ENCODE peak calls at places on chromosomes 16 and 17, in seven cellular contexts. G, I, A, E, P, Q and X are unnamed samples.

GRCh38 chr17:44362964-44363612 is 565 bp downstream of the FAM171A2 start:
- DNase-seq in E (peak), Q (no peak), G (no peak), A (no peak), I (no peak), P (no peak), X (peak)

GRCh38 chr17:42072323-42073187 is 22.2 kb upstream of the C17orf113 start:
- DNase-seq in Q (no peak), G (no peak), I (no peak), E (peak), P (no peak), A (no peak), X (no peak)

GRCh38 chr17:51372345-51373004 is 112.1 kb downstream of the UTP18 start:
- DNase-seq in E (peak), P (peak), G (peak), Q (peak), A (no peak), I (no peak), X (peak)

GRCh38 chr16:58426095-58426494 is 33.8 kb downstream of the GINS3 start:
- DNase-seq in A (no peak), P (peak), Q (peak), I (peak), G (no peak), E (peak), X (no peak)

GRCh38 chr17:61875804-61876203 is 12.5 kb upstream of the BRIP1 start:
- DNase-seq in G (no peak), Q (no peak), I (no peak), E (no peak), A (no peak), P (no peak), X (no peak)

GRCh38 chr17:77778636-77779524 is 179.6 kb upstream of the TNRC6C start:
- DNase-seq in E (no peak), I (peak), G (no peak), A (no peak), Q (no peak), P (peak), X (no peak)

GRCh38 chr16:77812856-77813523 is 24.6 kb downstream of the VAT1L start:
- DNase-seq in P (no peak), E (no peak), G (no peak), Q (no peak), A (no peak), I (no peak), X (no peak)

GRCh38 chr16:69798466-69798865 is 36.3 kb downstream of the WWP2 start:
- DNase-seq in Q (no peak), G (no peak), A (no peak), P (no peak), I (no peak), E (no peak), X (no peak)

GRCh38 chr17:82338858-82339633 is 5.5 kb upstream of the SECTM1 start:
- DNase-seq in G (peak), P (peak), A (no peak), I (peak), Q (peak), E (no peak), X (peak)

GRCh38 chr16:26301516-26301915 is 609.8 kb downstream of the HS3ST4 start:
- DNase-seq in G (no peak), P (no peak), E (no peak), A (no peak), I (no peak), Q (no peak), X (no peak)

GRCh38 chr16:67594956-67595355 is 32.6 kb downstream of the CTCF start:
- DNase-seq in E (no peak), Q (no peak), P (no peak), G (no peak), I (peak), A (no peak), X (no peak)

GRCh38 chr17:51901242-51901641 is 257.3 kb downstream of the CA10 start:
- DNase-seq in E (no peak), A (no peak), I (no peak), P (no peak), Q (no peak), G (no peak), X (no peak)

GRCh38 chr17:66885417-66885816 is 50.5 kb downstream of the CACNG5 start:
- DNase-seq in A (no peak), I (no peak), E (no peak), Q (no peak), G (no peak), P (no peak), X (no peak)

GRCh38 chr16:50666658-50667496 is 14.2 kb downstream of the SNX20 start:
- DNase-seq in P (no peak), E (peak), A (no peak), I (no peak), Q (no peak), G (no peak), X (no peak)

GRCh38 chr16:2520784-2521577 is 810 bp downstream of the AMDHD2 start:
- DNase-seq in P (peak), E (peak), G (no peak), A (peak), I (no peak), Q (no peak), X (peak)

GRCh38 chr17:50582741-50583140 is 22.2 kb downstream of the CACNA1G start:
- DNase-seq in E (no peak), I (no peak), G (no peak), P (no peak), A (no peak), Q (no peak), X (no peak)

GRCh38 chr17:16932156-16932555 is 39.8 kb downstream of the TNFRSF13B start:
- DNase-seq in Q (no peak), A (no peak), P (no peak), G (no peak), I (no peak), E (no peak), X (no peak)

GRCh38 chr17:31093866-31094599 is 744 bp upstream of the NF1 start:
- DNase-seq in A (no peak), P (no peak), I (no peak), Q (no peak), E (no peak), G (no peak), X (no peak)

GRCh38 chr17:12712941-12713340 is 47.3 kb downstream of the MYOCD start:
- DNase-seq in I (no peak), P (no peak), A (no peak), E (no peak), Q (peak), G (no peak), X (no peak)

GRCh38 chr16:3148256-3149192 is 13.7 kb downstream of the ZNF213 start:
- DNase-seq in Q (no peak), G (no peak), I (no peak), E (no peak), A (no peak), P (no peak), X (no peak)

GRCh38 chr17:57699751-57700186 is 45.3 kb downstream of the CCDC182 start:
- DNase-seq in I (no peak), Q (peak), P (no peak), E (no peak), G (no peak), A (no peak), X (no peak)

GRCh38 chr16:57998484-57998883 is 2.0 kb downstream of the ZNF319 start:
- DNase-seq in I (no peak), A (no peak), P (no peak), G (no peak), E (peak), Q (no peak), X (peak)

GRCh38 chr16:2779978-2780898 is 3.2 kb upstream of the ELOB start:
- DNase-seq in E (no peak), Q (no peak), I (no peak), G (no peak), A (no peak), P (no peak), X (no peak)

GRCh38 chr16:7332611-7333010 is at the start of gene RBFOX1:
- DNase-seq in G (no peak), I (no peak), P (no peak), E (no peak), A (no peak), Q (no peak), X (no peak)

GRCh38 chr17:40065041-40065770 is 2.4 kb downstream of the THRA start:
- DNase-seq in P (peak), A (no peak), I (no peak), G (no peak), E (peak), Q (no peak), X (no peak)

GRCh38 chr17:15266325-15266950 is 1.3 kb upstream of the PMP22 start:
- DNase-seq in I (no peak), P (no peak), Q (no peak), A (no peak), E (no peak), G (no peak), X (no peak)

GRCh38 chr16:46839986-46840443 is 9.0 kb upstream of the C16orf87 start:
- DNase-seq in E (no peak), P (no peak), G (no peak), A (peak), Q (no peak), I (no peak), X (no peak)

GRCh38 chr17:27471321-27472269 is 15.3 kb downstream of the KSR1 start:
- DNase-seq in I (no peak), Q (no peak), G (peak), E (no peak), A (no peak), P (no peak), X (peak)

GRCh38 chr17:47949951-47950350 is 7.7 kb downstream of the PRR15L start:
- DNase-seq in E (no peak), Q (no peak), I (peak), G (no peak), A (no peak), P (no peak), X (no peak)

GRCh38 chr16:81035975-81036750 is 521 bp downstream of the ATMIN start:
- DNase-seq in G (no peak), A (no peak), I (no peak), P (peak), E (peak), Q (no peak), X (peak)

GRCh38 chr17:27762527-27763305 is 37.6 kb downstream of the NOS2 start:
- DNase-seq in G (no peak), A (peak), I (no peak), E (peak), Q (no peak), P (peak), X (peak)

GRCh38 chr17:42266918-42267766 is 9.0 kb downstream of the STAT5B start:
- DNase-seq in E (peak), I (no peak), P (no peak), Q (no peak), G (peak), A (no peak), X (peak)

GRCh38 chr16:70529051-70529777 is 5.6 kb downstream of the SF3B3 start:
- DNase-seq in P (no peak), A (no peak), I (no peak), Q (peak), E (peak), G (peak), X (peak)

DNA sequence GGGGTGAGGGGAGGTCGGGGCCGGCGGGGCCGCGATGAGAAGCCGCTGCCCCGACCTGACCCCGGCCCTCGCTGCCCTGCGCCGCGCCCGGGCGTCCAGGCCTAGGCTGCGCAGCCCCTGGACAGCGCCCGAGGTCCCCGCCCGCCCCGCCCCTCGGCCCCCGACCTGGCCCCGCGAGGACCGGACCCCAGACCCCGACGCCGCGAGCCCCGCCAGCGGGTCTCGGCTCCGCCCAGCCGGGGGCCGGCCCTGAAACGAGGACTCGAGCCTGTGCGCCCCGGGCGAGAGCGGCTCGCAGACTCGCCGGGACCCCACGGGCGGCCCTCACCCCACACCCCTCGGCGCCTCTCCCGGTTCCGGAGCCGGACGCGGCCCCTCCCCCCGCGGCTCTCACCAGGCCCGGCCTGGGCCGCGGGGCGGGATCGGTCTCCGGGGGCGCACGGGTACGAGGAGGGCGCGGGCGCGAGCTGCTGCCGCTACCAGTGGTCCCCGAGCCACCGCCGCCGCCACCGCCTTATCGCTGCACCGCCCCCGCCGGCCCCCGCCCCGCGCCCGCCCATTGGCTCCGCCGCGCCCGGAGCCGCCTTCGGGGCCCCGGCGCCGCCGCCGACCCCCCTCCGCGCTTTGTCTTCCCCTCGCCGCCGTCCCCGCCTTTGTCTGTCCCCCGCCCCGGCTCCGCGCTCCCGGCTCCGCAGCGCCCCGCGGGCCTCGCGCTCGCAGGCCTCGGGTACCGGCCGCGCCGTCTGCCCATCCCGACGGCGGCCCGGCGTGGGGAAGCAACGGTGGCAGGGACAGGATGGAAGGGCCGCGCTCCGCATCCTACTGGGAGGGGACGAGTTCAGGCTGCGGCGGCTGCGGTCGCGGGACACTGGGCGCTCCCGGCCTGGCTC is at the start of gene LIMD2:
- DNase-seq in Q (no peak), A (peak), P (peak), E (peak), I (no peak), G (no peak), X (peak)
- TF ChIP-seq POLR2A in Q (no peak), A (no peak), P (no peak), E (peak), I (no peak), G (no peak), X (no peak)

GRCh38 chr17:76726231-76726765 is at the start of gene JMJD6:
- DNase-seq in A (peak), I (peak), E (peak), G (peak), P (peak), Q (peak), X (peak)
- TF ChIP-seq POLR2A in A (no peak), I (peak), E (no peak), G (peak), P (peak), Q (peak), X (peak)

DNA sequence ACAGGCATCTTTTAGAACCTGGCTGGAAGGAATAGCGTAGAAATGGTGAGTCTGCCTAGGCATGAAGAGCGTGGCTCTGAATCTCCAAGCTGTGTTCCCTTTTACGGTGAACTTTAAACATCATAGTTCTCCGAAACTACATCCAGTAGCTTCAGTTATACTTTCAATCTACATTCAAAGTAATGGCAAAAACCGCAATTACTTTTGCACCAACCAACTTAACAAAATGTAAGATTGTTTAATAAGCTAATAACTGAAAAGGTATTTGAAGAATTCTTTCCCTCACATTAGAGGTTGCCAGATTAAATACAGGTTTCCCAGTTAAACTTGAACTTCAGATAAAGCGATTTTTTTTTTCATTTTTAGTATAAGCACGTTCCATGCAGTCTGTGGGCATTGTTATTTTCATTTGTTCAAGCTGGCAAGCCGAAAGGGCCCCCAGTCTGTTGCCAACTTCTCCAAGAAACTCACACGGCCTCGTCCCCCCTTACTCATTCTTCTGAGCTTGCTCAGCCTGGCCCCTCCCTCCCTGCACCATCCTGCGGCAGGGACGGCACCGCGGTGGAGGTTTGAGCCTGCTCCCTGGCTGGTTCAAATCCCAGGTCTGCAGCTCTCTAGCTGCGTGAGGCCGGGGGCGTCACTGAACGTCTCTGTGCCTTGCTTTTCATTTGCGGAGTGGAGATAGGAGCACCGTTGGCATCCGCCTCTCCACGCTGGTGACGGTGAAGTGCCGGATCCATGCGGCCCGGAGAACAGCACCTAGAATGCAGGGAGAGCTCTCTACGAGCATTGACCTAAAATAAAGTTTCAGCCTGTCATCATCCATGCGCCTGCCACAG is 3.5 kb upstream of the MTHFSD start:
- DNase-seq in E (no peak), P (no peak), G (no peak), A (no peak), I (no peak), Q (no peak), X (no peak)
- TF ChIP-seq POLR2A in E (no peak), P (no peak), G (no peak), A (no peak), I (no peak), Q (no peak), X (no peak)

GRCh38 chr16:56667581-56668571 is at the start of gene MT1G:
- DNase-seq in E (peak), I (no peak), Q (no peak), A (peak), G (no peak), P (peak), X (peak)
- TF ChIP-seq POLR2A in E (no peak), I (no peak), Q (no peak), A (no peak), G (no peak), P (no peak), X (no peak)

DNA sequence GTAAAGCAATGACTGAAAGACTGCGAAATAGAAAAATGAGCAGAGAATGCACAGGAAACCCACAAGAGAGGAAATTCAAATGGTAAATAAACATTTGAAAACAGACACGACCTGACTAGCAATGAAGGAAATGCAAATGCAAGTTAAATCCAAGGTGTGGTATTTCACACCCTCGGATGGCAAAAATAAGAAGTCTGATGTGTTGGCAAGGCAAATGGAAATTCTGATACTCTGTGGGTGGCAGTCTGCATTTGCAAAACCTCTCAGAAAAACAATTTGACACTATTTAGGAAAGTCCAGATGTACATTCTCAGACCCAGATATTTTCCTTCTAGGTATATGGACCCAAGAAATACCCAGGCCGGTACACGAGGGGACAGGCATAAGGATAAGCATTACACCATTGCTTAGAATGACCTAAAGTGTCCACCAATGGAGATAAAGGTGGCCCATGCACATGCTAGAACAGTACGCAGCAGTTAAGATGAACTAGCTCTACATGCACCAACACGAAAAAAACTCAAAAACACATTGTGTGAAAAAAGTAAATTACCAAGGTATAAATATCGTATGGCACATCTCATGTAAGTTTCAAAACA is 116.7 kb downstream of the GAS7 start:
- DNase-seq in G (no peak), Q (no peak), A (no peak), I (no peak), P (no peak), E (no peak), X (no peak)
- TF ChIP-seq POLR2A in G (no peak), Q (no peak), A (no peak), I (no peak), P (no peak), E (no peak), X (no peak)

DNA sequence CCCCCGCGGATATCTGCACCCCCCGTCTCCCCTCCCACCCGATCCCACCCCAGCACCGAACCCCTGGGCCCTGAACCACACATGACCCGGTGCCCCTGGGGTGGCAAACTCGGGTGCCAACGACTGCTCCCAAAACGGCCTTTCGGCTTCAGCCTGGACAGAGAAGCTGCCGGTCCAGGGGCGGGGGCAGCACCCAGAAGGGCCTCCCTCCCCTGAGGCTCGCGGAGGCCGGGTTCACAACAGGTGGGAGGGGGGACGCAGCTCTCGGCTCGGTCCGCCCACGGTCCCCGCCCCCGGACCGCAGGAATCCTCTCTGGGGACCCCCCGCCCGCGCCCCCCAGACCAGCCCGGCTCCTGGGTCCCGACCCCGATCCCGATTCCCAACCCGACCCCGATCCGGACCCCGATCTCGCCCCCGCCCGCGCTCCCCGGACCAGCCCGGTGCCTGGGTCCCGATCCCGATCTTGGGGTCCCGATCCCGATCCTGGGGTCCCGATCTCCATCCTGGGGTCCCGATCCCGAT is 608 bp downstream of the ABR start:
- DNase-seq in G (no peak), E (no peak), Q (no peak), P (no peak), A (no peak), I (no peak), X (no peak)
- TF ChIP-seq POLR2A in G (no peak), E (no peak), Q (no peak), P (no peak), A (no peak), I (no peak), X (no peak)

DNA sequence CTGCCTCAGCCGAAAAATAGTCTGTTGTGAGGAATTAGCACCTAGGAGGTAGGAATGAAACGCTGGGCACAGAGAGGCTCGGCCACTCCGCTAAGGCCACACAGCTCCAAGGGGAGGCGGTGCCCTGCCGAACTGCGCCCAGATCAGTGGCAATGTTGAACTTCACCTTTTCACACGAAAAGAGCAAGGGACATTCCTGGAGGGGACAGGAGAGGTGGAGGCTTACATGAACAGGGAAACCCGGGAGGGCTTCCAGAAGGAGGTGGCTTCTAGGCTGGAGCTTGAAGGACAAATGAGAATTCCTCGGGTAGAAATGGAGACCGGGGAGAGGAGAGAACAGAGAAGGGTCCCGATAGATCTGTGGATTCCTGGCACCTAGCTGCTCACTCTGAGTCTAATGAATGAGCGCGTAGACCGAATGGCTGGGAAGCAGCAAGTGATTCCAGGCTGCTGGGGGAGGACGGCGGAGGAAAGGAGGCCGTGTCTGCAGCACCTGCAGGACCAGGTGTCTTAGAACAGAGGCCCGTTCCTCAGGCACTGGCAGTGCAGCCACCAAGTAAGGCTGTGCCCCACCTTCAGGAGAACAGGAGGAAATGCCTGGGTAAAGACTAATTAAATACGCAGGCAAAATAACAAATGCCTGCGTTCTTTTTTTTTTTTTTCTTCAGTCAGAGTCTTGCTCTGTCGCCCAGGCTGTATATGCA is 723 bp upstream of the SLC38A10 start:
- DNase-seq in Q (no peak), E (peak), G (peak), P (peak), A (no peak), I (peak), X (peak)
- TF ChIP-seq POLR2A in Q (no peak), E (no peak), G (no peak), P (peak), A (no peak), I (no peak), X (no peak)